ENCODE peak calls at places on chromosomes 11 and 22, in nine cellular contexts. One of them, this sample, is unnamed.

GRCh38 chr11:38169286-38169685 is 1571.2 kb upstream of the RAG2 start:
- DNase-seq in K562: no peak
- DNase-seq in fibroblast of pulmonary artery: peak
- DNase-seq in astrocyte: peak
- DNase-seq in stomach: no peak
- DNase-seq in thoracic aorta: no peak
- DNase-seq in colonic mucosa: no peak
- DNase-seq in tibial nerve: no peak
- DNase-seq in SK-N-SH: no peak
- DNase-seq in this sample: no peak

GRCh38 chr11:114075891-114076441 is 16.5 kb downstream of the ZBTB16 start:
- DNase-seq in K562: peak
- DNase-seq in fibroblast of pulmonary artery: peak
- DNase-seq in astrocyte: no peak
- DNase-seq in stomach: no peak
- DNase-seq in thoracic aorta: no peak
- DNase-seq in colonic mucosa: no peak
- DNase-seq in tibial nerve: no peak
- DNase-seq in SK-N-SH: peak
- DNase-seq in this sample: peak

GRCh38 chr11:17643506-17644405 is 75.6 kb upstream of the MYOD1 start:
- DNase-seq in K562: no peak
- DNase-seq in fibroblast of pulmonary artery: no peak
- DNase-seq in astrocyte: no peak
- DNase-seq in stomach: no peak
- DNase-seq in thoracic aorta: no peak
- DNase-seq in colonic mucosa: no peak
- DNase-seq in tibial nerve: no peak
- DNase-seq in SK-N-SH: peak
- DNase-seq in this sample: no peak

GRCh38 chr11:32809313-32809712 is 14.9 kb upstream of the CCDC73 start:
- DNase-seq in K562: peak
- DNase-seq in fibroblast of pulmonary artery: peak
- DNase-seq in astrocyte: peak
- DNase-seq in stomach: peak
- DNase-seq in thoracic aorta: no peak
- DNase-seq in colonic mucosa: peak
- DNase-seq in tibial nerve: peak
- DNase-seq in SK-N-SH: peak
- DNase-seq in this sample: peak

GRCh38 chr22:26589367-26589844 is 526 bp downstream of the TPST2 start:
- DNase-seq in K562: no peak
- DNase-seq in fibroblast of pulmonary artery: no peak
- DNase-seq in astrocyte: no peak
- DNase-seq in stomach: peak
- DNase-seq in thoracic aorta: no peak
- DNase-seq in colonic mucosa: peak
- DNase-seq in tibial nerve: no peak
- DNase-seq in SK-N-SH: peak
- DNase-seq in this sample: peak

GRCh38 chr11:45982656-45983470 is 60.4 kb downstream of the LARGE2 start:
- DNase-seq in K562: peak
- DNase-seq in fibroblast of pulmonary artery: peak
- DNase-seq in astrocyte: peak
- DNase-seq in stomach: no peak
- DNase-seq in thoracic aorta: peak
- DNase-seq in colonic mucosa: no peak
- DNase-seq in tibial nerve: no peak
- DNase-seq in SK-N-SH: peak
- DNase-seq in this sample: no peak

GRCh38 chr11:46457659-46458058 is 66.1 kb upstream of the CHRM4 start:
- DNase-seq in K562: no peak
- DNase-seq in fibroblast of pulmonary artery: peak
- DNase-seq in astrocyte: no peak
- DNase-seq in stomach: no peak
- DNase-seq in thoracic aorta: no peak
- DNase-seq in colonic mucosa: no peak
- DNase-seq in tibial nerve: no peak
- DNase-seq in SK-N-SH: no peak
- DNase-seq in this sample: no peak

GRCh38 chr11:75389276-75389605 is 10.1 kb upstream of the RPS3 start:
- DNase-seq in K562: no peak
- DNase-seq in fibroblast of pulmonary artery: no peak
- DNase-seq in astrocyte: no peak
- DNase-seq in stomach: no peak
- DNase-seq in thoracic aorta: no peak
- DNase-seq in colonic mucosa: no peak
- DNase-seq in tibial nerve: no peak
- DNase-seq in SK-N-SH: no peak
- DNase-seq in this sample: no peak

GRCh38 chr22:36197601-36198146 is 3.9 kb downstream of the APOL4 start:
- DNase-seq in K562: peak
- DNase-seq in fibroblast of pulmonary artery: no peak
- DNase-seq in astrocyte: no peak
- DNase-seq in stomach: no peak
- DNase-seq in thoracic aorta: no peak
- DNase-seq in colonic mucosa: no peak
- DNase-seq in tibial nerve: peak
- DNase-seq in SK-N-SH: peak
- DNase-seq in this sample: no peak

GRCh38 chr22:36198482-36198881 is 3.1 kb downstream of the APOL4 start:
- DNase-seq in K562: no peak
- DNase-seq in fibroblast of pulmonary artery: no peak
- DNase-seq in astrocyte: no peak
- DNase-seq in stomach: no peak
- DNase-seq in thoracic aorta: no peak
- DNase-seq in colonic mucosa: no peak
- DNase-seq in tibial nerve: no peak
- DNase-seq in SK-N-SH: no peak
- DNase-seq in this sample: no peak

GRCh38 chr22:36196254-36197064 is 5.2 kb downstream of the APOL4 start:
- DNase-seq in K562: no peak
- DNase-seq in fibroblast of pulmonary artery: no peak
- DNase-seq in astrocyte: no peak
- DNase-seq in stomach: no peak
- DNase-seq in thoracic aorta: no peak
- DNase-seq in colonic mucosa: no peak
- DNase-seq in tibial nerve: no peak
- DNase-seq in SK-N-SH: no peak
- DNase-seq in this sample: no peak

GRCh38 chr22:36197065-36197440 is 4.6 kb downstream of the APOL4 start:
- DNase-seq in K562: peak
- DNase-seq in fibroblast of pulmonary artery: peak
- DNase-seq in astrocyte: peak
- DNase-seq in stomach: no peak
- DNase-seq in thoracic aorta: no peak
- DNase-seq in colonic mucosa: no peak
- DNase-seq in tibial nerve: peak
- DNase-seq in SK-N-SH: peak
- DNase-seq in this sample: no peak

DNA sequence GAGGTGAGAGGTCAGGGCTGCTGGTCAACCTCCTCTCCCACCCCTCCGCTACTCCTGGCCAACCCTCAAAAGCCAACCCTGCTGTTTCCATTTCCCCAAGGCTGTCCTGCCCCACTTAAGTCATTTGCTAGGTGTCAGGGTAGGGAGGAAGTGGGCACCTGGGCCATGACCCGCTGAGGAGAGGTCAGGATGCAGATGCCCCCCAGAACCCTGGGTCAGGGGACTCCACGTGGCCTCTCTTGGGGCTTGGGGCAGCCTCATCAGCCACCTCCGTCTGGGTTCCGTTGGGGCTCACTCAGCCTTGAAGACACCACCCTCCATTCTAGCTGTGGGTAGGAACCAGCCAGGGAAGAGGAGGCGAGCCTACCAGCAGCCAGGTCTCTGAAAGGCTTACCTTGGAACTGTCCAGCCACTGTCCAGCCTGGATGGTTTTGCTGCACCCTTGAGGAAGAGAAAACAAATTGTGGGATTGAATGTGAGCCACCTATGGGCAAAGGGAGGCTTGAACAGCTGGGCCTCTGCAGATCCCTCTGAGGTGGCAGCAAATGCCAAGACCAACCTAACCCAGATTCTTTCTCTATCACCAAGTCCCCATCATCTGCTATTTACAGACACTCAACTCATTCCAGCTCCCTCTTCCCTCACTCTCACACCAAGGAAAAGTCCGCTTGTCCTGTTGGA is 2.5 kb downstream of the APOL4 start:
- DNase-seq in K562: no peak
- DNase-seq in fibroblast of pulmonary artery: no peak
- DNase-seq in astrocyte: no peak
- DNase-seq in stomach: no peak
- DNase-seq in thoracic aorta: no peak
- DNase-seq in colonic mucosa: no peak
- DNase-seq in tibial nerve: no peak
- DNase-seq in SK-N-SH: no peak
- DNase-seq in this sample: no peak
- TF ChIP-seq CTCF in K562: no peak
- TF ChIP-seq CTCF in fibroblast of pulmonary artery: no peak
- TF ChIP-seq CTCF in astrocyte: no peak
- TF ChIP-seq CTCF in stomach: no peak
- TF ChIP-seq CTCF in thoracic aorta: no peak
- TF ChIP-seq CTCF in colonic mucosa: no peak
- TF ChIP-seq CTCF in tibial nerve: no peak
- TF ChIP-seq CTCF in SK-N-SH: no peak
- TF ChIP-seq CTCF in this sample: no peak

DNA sequence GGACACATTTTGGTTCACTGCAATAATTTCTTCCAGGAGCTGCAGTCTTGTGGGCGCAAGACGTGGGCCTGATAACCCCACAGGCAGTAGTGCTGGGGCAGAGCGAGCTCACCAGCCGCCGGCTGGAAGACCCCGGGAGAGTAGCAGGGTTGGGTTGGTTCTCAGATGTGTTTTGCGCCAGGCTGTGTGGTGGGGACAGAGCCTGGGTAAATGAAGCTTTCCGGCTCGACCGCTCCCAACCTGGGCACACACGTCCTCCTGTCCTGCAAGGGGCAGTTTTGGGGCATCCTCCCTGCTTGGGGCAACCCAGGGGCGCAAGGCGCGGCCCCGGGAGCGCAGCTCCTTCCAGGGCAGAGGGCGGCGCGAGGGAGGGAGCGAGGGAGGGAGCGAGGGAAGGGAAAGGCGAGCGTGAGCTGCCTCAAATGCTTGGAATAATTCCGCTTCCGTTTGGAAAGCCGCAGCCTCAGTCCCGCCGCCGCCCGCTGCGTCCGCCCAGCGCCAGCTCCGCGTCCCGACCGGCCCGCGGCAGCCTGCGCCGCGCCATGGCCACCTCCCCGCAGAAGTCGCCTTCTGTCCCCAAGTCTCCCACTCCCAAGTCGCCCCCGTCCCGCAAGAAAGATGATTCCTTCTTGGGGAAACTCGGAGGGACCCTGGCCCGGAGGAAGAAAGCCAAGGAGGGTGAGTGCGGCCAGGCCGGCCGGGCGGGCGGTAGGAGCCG is at the start of gene PARVA:
- DNase-seq in K562: no peak
- DNase-seq in fibroblast of pulmonary artery: peak
- DNase-seq in astrocyte: peak
- DNase-seq in stomach: peak
- DNase-seq in thoracic aorta: no peak
- DNase-seq in colonic mucosa: peak
- DNase-seq in tibial nerve: peak
- DNase-seq in SK-N-SH: no peak
- DNase-seq in this sample: peak
- TF ChIP-seq CTCF in K562: no peak
- TF ChIP-seq CTCF in fibroblast of pulmonary artery: no peak
- TF ChIP-seq CTCF in astrocyte: no peak
- TF ChIP-seq CTCF in stomach: no peak
- TF ChIP-seq CTCF in thoracic aorta: peak
- TF ChIP-seq CTCF in colonic mucosa: no peak
- TF ChIP-seq CTCF in tibial nerve: peak
- TF ChIP-seq CTCF in SK-N-SH: no peak
- TF ChIP-seq CTCF in this sample: no peak

GRCh38 chr22:50000587-50001387 is 11.8 kb downstream of the IL17REL start:
- DNase-seq in K562: no peak
- DNase-seq in fibroblast of pulmonary artery: no peak
- DNase-seq in astrocyte: no peak
- DNase-seq in stomach: no peak
- DNase-seq in thoracic aorta: no peak
- DNase-seq in colonic mucosa: no peak
- DNase-seq in tibial nerve: no peak
- DNase-seq in SK-N-SH: peak
- DNase-seq in this sample: peak

GRCh38 chr22:49999901-50000586 is 12.5 kb downstream of the IL17REL start:
- DNase-seq in K562: no peak
- DNase-seq in fibroblast of pulmonary artery: no peak
- DNase-seq in astrocyte: no peak
- DNase-seq in stomach: no peak
- DNase-seq in thoracic aorta: no peak
- DNase-seq in colonic mucosa: no peak
- DNase-seq in tibial nerve: no peak
- DNase-seq in SK-N-SH: peak
- DNase-seq in this sample: peak

GRCh38 chr22:49999063-49999900 is 13.3 kb downstream of the IL17REL start:
- DNase-seq in K562: peak
- DNase-seq in fibroblast of pulmonary artery: no peak
- DNase-seq in astrocyte: no peak
- DNase-seq in stomach: no peak
- DNase-seq in thoracic aorta: peak
- DNase-seq in colonic mucosa: no peak
- DNase-seq in tibial nerve: no peak
- DNase-seq in SK-N-SH: peak
- DNase-seq in this sample: peak

GRCh38 chr22:50002791-50003190 is 9.8 kb downstream of the IL17REL start:
- DNase-seq in K562: no peak
- DNase-seq in fibroblast of pulmonary artery: peak
- DNase-seq in astrocyte: peak
- DNase-seq in stomach: no peak
- DNase-seq in thoracic aorta: no peak
- DNase-seq in colonic mucosa: no peak
- DNase-seq in tibial nerve: no peak
- DNase-seq in SK-N-SH: no peak
- DNase-seq in this sample: no peak

GRCh38 chr22:50001388-50002231 is 11.0 kb downstream of the IL17REL start:
- DNase-seq in K562: peak
- DNase-seq in fibroblast of pulmonary artery: no peak
- DNase-seq in astrocyte: no peak
- DNase-seq in stomach: no peak
- DNase-seq in thoracic aorta: no peak
- DNase-seq in colonic mucosa: no peak
- DNase-seq in tibial nerve: no peak
- DNase-seq in SK-N-SH: no peak
- DNase-seq in this sample: no peak
- TF ChIP-seq CTCF in K562: no peak
- TF ChIP-seq CTCF in fibroblast of pulmonary artery: no peak
- TF ChIP-seq CTCF in astrocyte: no peak
- TF ChIP-seq CTCF in stomach: no peak
- TF ChIP-seq CTCF in thoracic aorta: no peak
- TF ChIP-seq CTCF in colonic mucosa: no peak
- TF ChIP-seq CTCF in tibial nerve: no peak
- TF ChIP-seq CTCF in SK-N-SH: no peak
- TF ChIP-seq CTCF in this sample: no peak

GRCh38 chr11:132941761-132942160 is 590.5 kb downstream of the OPCML start:
- DNase-seq in K562: no peak
- DNase-seq in fibroblast of pulmonary artery: no peak
- DNase-seq in astrocyte: no peak
- DNase-seq in stomach: no peak
- DNase-seq in thoracic aorta: no peak
- DNase-seq in colonic mucosa: no peak
- DNase-seq in tibial nerve: no peak
- DNase-seq in SK-N-SH: no peak
- DNase-seq in this sample: no peak

GRCh38 chr11:132943325-132943736 is 589.0 kb downstream of the OPCML start:
- DNase-seq in K562: no peak
- DNase-seq in fibroblast of pulmonary artery: no peak
- DNase-seq in astrocyte: peak
- DNase-seq in stomach: no peak
- DNase-seq in thoracic aorta: no peak
- DNase-seq in colonic mucosa: no peak
- DNase-seq in tibial nerve: no peak
- DNase-seq in SK-N-SH: no peak
- DNase-seq in this sample: no peak

GRCh38 chr11:132941024-132941646 is 591.2 kb downstream of the OPCML start:
- DNase-seq in K562: peak
- DNase-seq in fibroblast of pulmonary artery: peak
- DNase-seq in astrocyte: peak
- DNase-seq in stomach: no peak
- DNase-seq in thoracic aorta: no peak
- DNase-seq in colonic mucosa: no peak
- DNase-seq in tibial nerve: peak
- DNase-seq in SK-N-SH: peak
- DNase-seq in this sample: no peak

GRCh38 chr11:132943737-132944556 is 588.4 kb downstream of the OPCML start:
- DNase-seq in K562: no peak
- DNase-seq in fibroblast of pulmonary artery: no peak
- DNase-seq in astrocyte: no peak
- DNase-seq in stomach: no peak
- DNase-seq in thoracic aorta: no peak
- DNase-seq in colonic mucosa: no peak
- DNase-seq in tibial nerve: no peak
- DNase-seq in SK-N-SH: peak
- DNase-seq in this sample: no peak

GRCh38 chr11:132942611-132943324 is 589.5 kb downstream of the OPCML start:
- DNase-seq in K562: no peak
- DNase-seq in fibroblast of pulmonary artery: no peak
- DNase-seq in astrocyte: no peak
- DNase-seq in stomach: no peak
- DNase-seq in thoracic aorta: no peak
- DNase-seq in colonic mucosa: no peak
- DNase-seq in tibial nerve: no peak
- DNase-seq in SK-N-SH: peak
- DNase-seq in this sample: no peak
- TF ChIP-seq CTCF in K562: no peak
- TF ChIP-seq CTCF in fibroblast of pulmonary artery: no peak
- TF ChIP-seq CTCF in astrocyte: no peak
- TF ChIP-seq CTCF in stomach: no peak
- TF ChIP-seq CTCF in thoracic aorta: no peak
- TF ChIP-seq CTCF in colonic mucosa: no peak
- TF ChIP-seq CTCF in tibial nerve: peak
- TF ChIP-seq CTCF in SK-N-SH: peak
- TF ChIP-seq CTCF in this sample: peak

This sample was measured in progenitor cell of endocrine pancreas.